ENCODE peak calls at places on chromosome 1, in four cellular contexts. One of them, this sample, is unnamed. For H3K4me1, the result is how much of the 10 kb centered on the place peaks cover.

GRCh38 chr1:9657521-9658032 is 6.0 kb downstream of the PIK3CD start:
- DNase-seq in left ventricle myocardium inferior: no peak
- DNase-seq in testis: no peak
- DNase-seq in heart right ventricle: no peak
- DNase-seq in this sample: no peak

GRCh38 chr1:28058971-28059878 is 29.2 kb downstream of the EYA3 start:
- DNase-seq in left ventricle myocardium inferior: no peak
- DNase-seq in testis: no peak
- DNase-seq in heart right ventricle: no peak
- DNase-seq in this sample: no peak

GRCh38 chr1:47568763-47569162 is 130.9 kb downstream of the FOXD2 start:
- DNase-seq in heart right ventricle: no peak
- DNase-seq in testis: peak
- DNase-seq in left ventricle myocardium inferior: no peak
- DNase-seq in this sample: no peak

GRCh38 chr1:113073457-113073950 is 506 bp downstream of the LRIG2 start:
- DNase-seq in testis: peak
- DNase-seq in heart right ventricle: no peak
- DNase-seq in left ventricle myocardium inferior: peak
- DNase-seq in this sample: peak

GRCh38 chr1:43317817-43318471 is 17.2 kb downstream of the TIE1 start:
- DNase-seq in testis: no peak
- DNase-seq in left ventricle myocardium inferior: no peak
- DNase-seq in heart right ventricle: no peak
- DNase-seq in this sample: no peak

GRCh38 chr1:39919545-39919944 is 17.8 kb upstream of the MYCL start:
- DNase-seq in heart right ventricle: no peak
- DNase-seq in testis: peak
- DNase-seq in left ventricle myocardium inferior: no peak
- DNase-seq in this sample: peak

GRCh38 chr1:201391651-201392511 is 7.2 kb downstream of the LAD1 start:
- DNase-seq in testis: no peak
- DNase-seq in heart right ventricle: no peak
- DNase-seq in left ventricle myocardium inferior: no peak
- DNase-seq in this sample: no peak

GRCh38 chr1:162389971-162390370 is 8.4 kb downstream of the C1orf226 start:
- DNase-seq in testis: no peak
- DNase-seq in left ventricle myocardium inferior: no peak
- DNase-seq in heart right ventricle: no peak
- DNase-seq in this sample: no peak

GRCh38 chr1:239723821-239724367 is 337.5 kb downstream of the CHRM3 start:
- DNase-seq in testis: no peak
- DNase-seq in heart right ventricle: no peak
- DNase-seq in left ventricle myocardium inferior: no peak
- DNase-seq in this sample: no peak

GRCh38 chr1:192575499-192576189 is at the start of gene RGS1:
- DNase-seq in left ventricle myocardium inferior: peak
- DNase-seq in testis: peak
- DNase-seq in heart right ventricle: peak
- DNase-seq in this sample: peak

GRCh38 chr1:30427545-30427944 is 295.8 kb downstream of the MATN1 start:
- DNase-seq in left ventricle myocardium inferior: no peak
- DNase-seq in heart right ventricle: no peak
- DNase-seq in testis: no peak
- DNase-seq in this sample: no peak

GRCh38 chr1:47805826-47806450 is 191.2 kb downstream of the TRABD2B start:
- DNase-seq in testis: no peak
- DNase-seq in left ventricle myocardium inferior: no peak
- DNase-seq in heart right ventricle: no peak
- DNase-seq in this sample: no peak

GRCh38 chr1:169483500-169483966 is 2.2 kb downstream of the SLC19A2 start:
- DNase-seq in testis: peak
- DNase-seq in heart right ventricle: no peak
- DNase-seq in left ventricle myocardium inferior: no peak
- DNase-seq in this sample: peak

DNA sequence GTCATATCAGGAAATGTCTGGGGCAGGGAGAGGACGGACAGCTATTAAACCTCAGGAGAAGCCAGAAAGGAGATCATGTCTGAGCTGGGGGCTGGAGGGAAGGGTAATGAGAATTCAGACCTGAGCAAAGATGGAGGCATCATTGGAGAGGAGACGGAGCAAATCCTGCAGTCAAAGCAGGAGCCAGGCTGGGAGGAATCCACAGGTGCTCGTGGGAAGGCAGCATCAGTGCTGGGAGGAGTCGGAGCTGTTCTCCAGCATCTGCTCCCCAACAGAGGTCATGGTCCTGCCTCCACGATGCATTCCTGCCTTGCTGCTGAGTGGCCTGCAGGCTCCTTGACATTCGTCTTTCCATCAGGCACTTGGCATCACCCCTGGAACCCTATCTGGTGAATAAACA is 148.3 kb upstream of the RAB4A start:
- DNase-seq in testis: no peak
- DNase-seq in left ventricle myocardium inferior: no peak
- DNase-seq in heart right ventricle: no peak
- DNase-seq in this sample: no peak
- H3K4me1 ChIP-seq in testis: under half
- H3K4me1 ChIP-seq in left ventricle myocardium inferior: under half
- H3K4me1 ChIP-seq in heart right ventricle: under half
- H3K4me1 ChIP-seq in this sample: under half

DNA sequence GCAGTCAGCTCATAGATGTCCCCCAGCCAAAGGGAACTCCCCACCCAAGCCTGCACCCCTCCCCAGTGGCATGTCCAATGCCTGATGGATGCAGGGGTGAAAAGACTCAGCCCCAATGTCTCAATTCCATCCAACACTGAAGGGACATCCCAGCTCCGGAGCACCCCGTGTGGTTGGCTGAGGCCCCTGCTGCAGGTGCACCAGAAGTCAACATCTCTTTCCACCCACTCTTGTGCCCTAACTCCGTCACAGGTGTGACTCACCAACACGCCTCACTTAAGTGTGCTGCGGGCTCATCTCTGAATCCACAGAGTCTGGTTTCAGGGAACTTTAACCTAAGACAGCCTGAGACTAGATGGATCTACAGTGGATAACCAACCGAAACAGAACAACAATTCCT is 40.9 kb upstream of the ZBTB18 start:
- DNase-seq in testis: no peak
- DNase-seq in heart right ventricle: no peak
- DNase-seq in left ventricle myocardium inferior: no peak
- DNase-seq in this sample: no peak
- H3K27ac ChIP-seq in testis: no peak
- H3K27ac ChIP-seq in heart right ventricle: no peak
- H3K27ac ChIP-seq in left ventricle myocardium inferior: no peak
- H3K27ac ChIP-seq in this sample: no peak

GRCh38 chr1:159856576-159856975 is 5.9 kb downstream of the VSIG8 start:
- DNase-seq in testis: no peak
- DNase-seq in left ventricle myocardium inferior: no peak
- DNase-seq in heart right ventricle: no peak
- DNase-seq in this sample: no peak

GRCh38 chr1:159854101-159854692 is 8.3 kb downstream of the VSIG8 start:
- DNase-seq in left ventricle myocardium inferior: peak
- DNase-seq in heart right ventricle: peak
- DNase-seq in testis: peak
- DNase-seq in this sample: peak

GRCh38 chr1:159855709-159856108 is 6.7 kb downstream of the VSIG8 start:
- DNase-seq in heart right ventricle: no peak
- DNase-seq in testis: no peak
- DNase-seq in left ventricle myocardium inferior: no peak
- DNase-seq in this sample: no peak

GRCh38 chr1:159853417-159853816 is 9.0 kb downstream of the VSIG8 start:
- DNase-seq in testis: no peak
- DNase-seq in left ventricle myocardium inferior: no peak
- DNase-seq in heart right ventricle: no peak
- DNase-seq in this sample: no peak

DNA sequence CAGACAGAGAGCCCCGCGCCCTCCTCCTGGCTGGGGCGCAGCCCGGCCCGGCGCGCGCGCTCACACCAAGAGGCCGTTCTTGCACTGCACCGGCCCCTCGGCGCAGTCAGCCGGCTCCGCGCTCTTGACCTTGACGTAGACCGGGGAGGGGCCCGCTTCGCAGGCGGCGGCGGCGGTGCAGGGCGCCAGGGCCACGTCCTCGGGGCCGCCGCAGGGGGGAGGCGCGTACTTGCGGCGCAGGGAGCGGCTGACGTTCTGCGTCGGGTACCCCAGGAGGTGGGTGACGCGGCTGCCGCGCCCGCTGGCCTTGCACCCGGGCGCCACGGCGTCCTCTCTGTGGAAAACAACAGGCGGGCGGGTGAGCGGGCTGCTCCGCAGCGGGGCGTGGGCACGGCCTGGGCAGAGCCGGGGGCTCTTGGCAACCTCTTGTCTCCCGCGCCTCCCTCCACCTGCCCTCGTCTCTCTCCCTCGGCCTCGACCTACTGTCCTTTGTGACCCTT is 7.7 kb downstream of the VSIG8 start:
- DNase-seq in left ventricle myocardium inferior: peak
- DNase-seq in heart right ventricle: peak
- DNase-seq in testis: peak
- DNase-seq in this sample: peak
- H3K4me3 ChIP-seq in left ventricle myocardium inferior: peak
- H3K4me3 ChIP-seq in heart right ventricle: peak
- H3K4me3 ChIP-seq in testis: peak
- H3K4me3 ChIP-seq in this sample: peak

GRCh38 chr1:116375884-116376733 is 3.1 kb downstream of the ATP1A1 start:
- DNase-seq in testis: peak
- DNase-seq in left ventricle myocardium inferior: peak
- DNase-seq in heart right ventricle: peak
- DNase-seq in this sample: peak
- H3K4me1 ChIP-seq in testis: half or more
- H3K4me1 ChIP-seq in left ventricle myocardium inferior: half or more
- H3K4me1 ChIP-seq in heart right ventricle: half or more
- H3K4me1 ChIP-seq in this sample: under half

This sample was measured in small intestine.